ENCODE peak calls at places on chromosomes 4 and X, in seven cellular contexts. A, E, U, D, S, X and Q are unnamed samples.

GRCh38 chr4:38621004-38621684 is 42.9 kb upstream of the KLF3 start:
- DNase-seq in A (peak), E (peak), D (no peak), S (no peak), U (no peak), X (no peak), Q (no peak)

GRCh38 chr4:165359501-165359900 is 19.3 kb upstream of the CPE start:
- DNase-seq in E (no peak), S (no peak), U (no peak), D (no peak), A (no peak), X (no peak), Q (no peak)

GRCh38 chr4:68267433-68267944 is 22.0 kb upstream of the TMPRSS11B start:
- DNase-seq in X (no peak), U (no peak), A (peak), S (no peak), D (no peak), E (no peak), Q (no peak)

GRCh38 chrX:128781506-128781905 is 729.3 kb upstream of the ACTRT1 start:
- DNase-seq in U (no peak), S (peak), X (no peak), D (peak), A (no peak), E (no peak), Q (no peak)

GRCh38 chr4:152738812-152739211 is 40.7 kb downstream of the TIGD4 start:
- DNase-seq in D (no peak), U (no peak), X (no peak), S (no peak), A (no peak), E (no peak), Q (no peak)

GRCh38 chrX:137194164-137194563 is 160.4 kb upstream of the GPR101 start:
- DNase-seq in A (peak), X (no peak), S (peak), E (no peak), D (peak), U (no peak), Q (no peak)

GRCh38 chr4:54904953-54905352 is 220.4 kb downstream of the KDR start:
- DNase-seq in X (no peak), U (no peak), D (no peak), S (no peak), A (no peak), E (no peak), Q (no peak)

GRCh38 chrX:118286066-118286758 is 59.7 kb upstream of the WDR44 start:
- DNase-seq in D (no peak), E (no peak), X (no peak), A (no peak), S (no peak), U (no peak), Q (no peak)

GRCh38 chrX:140572724-140573123 is 67.9 kb upstream of the SOX3 start:
- DNase-seq in E (peak), A (peak), X (no peak), D (peak), S (peak), U (no peak), Q (peak)

GRCh38 chrX:98480606-98481005 is 1596.9 kb downstream of the RPA4 start:
- DNase-seq in A (no peak), D (no peak), S (no peak), X (no peak), E (no peak), U (no peak), Q (no peak)

GRCh38 chrX:55593756-55594257 is 29.4 kb upstream of the FOXR2 start:
- DNase-seq in U (no peak), D (no peak), X (no peak), A (peak), S (peak), E (no peak), Q (no peak)

GRCh38 chr4:55312491-55313101 is 33.4 kb upstream of the SRD5A3 start:
- DNase-seq in X (no peak), D (peak), A (peak), E (peak), U (no peak), S (peak), Q (no peak)

GRCh38 chrX:133921764-133922389 is 63.5 kb downstream of the GPC3 start:
- DNase-seq in E (peak), S (peak), X (no peak), D (peak), U (no peak), A (peak), Q (no peak)

GRCh38 chr4:126871810-126872209 is 760.9 kb upstream of the INTU start:
- DNase-seq in D (no peak), A (no peak), U (no peak), E (no peak), S (no peak), X (no peak), Q (no peak)